ENCODE peak calls at places on chromosomes 5 and 9, in seven cellular contexts. W is HCT116, T is pancreas, A is ascending aorta, X is tibial artery, R is neural progenitor cell, P is transverse colon. Z is an unnamed sample.

GRCh38 chr5:58466939-58467338 is 7.1 kb upstream of the PLK2 start:
- DNase-seq in W (no peak), T (no peak), A (no peak), X (no peak), R (peak), P (peak), Z (no peak)

GRCh38 chr5:168433982-168434381 is 52.3 kb upstream of the RARS1 start:
- DNase-seq in W (no peak), T (no peak), A (no peak), X (no peak), R (peak), P (no peak), Z (no peak)

GRCh38 chr5:128462330-128462729 is 75.7 kb downstream of the FBN2 start:
- DNase-seq in W (no peak), T (no peak), A (no peak), X (no peak), R (no peak), P (no peak), Z (no peak)

GRCh38 chr9:126906086-126906485 is 8.5 kb upstream of the RALGPS1 start:
- DNase-seq in W (no peak), T (no peak), A (no peak), X (no peak), R (no peak), P (no peak), Z (no peak)

GRCh38 chr5:59587489-59588337 is 305.8 kb downstream of the PDE4D start:
- DNase-seq in W (no peak), T (peak), A (no peak), X (peak), R (peak), P (peak), Z (peak)

GRCh38 chr9:35935755-35936509 is 22.0 kb downstream of the OR2S2 start:
- DNase-seq in W (no peak), T (no peak), A (no peak), X (no peak), R (no peak), P (no peak), Z (no peak)

GRCh38 chr5:98769256-98770157 is 4.0 kb upstream of the RGMB start:
- DNase-seq in W (no peak), T (peak), A (no peak), X (peak), R (peak), P (peak), Z (peak)

GRCh38 chr9:96514825-96515218 is 64.9 kb downstream of the HABP4 start:
- DNase-seq in W (no peak), T (no peak), A (no peak), X (no peak), R (no peak), P (no peak), Z (no peak)

GRCh38 chr9:131984564-131984963 is 95.1 kb downstream of the MED27 start:
- DNase-seq in W (no peak), T (no peak), A (no peak), X (no peak), R (no peak), P (no peak), Z (no peak)

DNA sequence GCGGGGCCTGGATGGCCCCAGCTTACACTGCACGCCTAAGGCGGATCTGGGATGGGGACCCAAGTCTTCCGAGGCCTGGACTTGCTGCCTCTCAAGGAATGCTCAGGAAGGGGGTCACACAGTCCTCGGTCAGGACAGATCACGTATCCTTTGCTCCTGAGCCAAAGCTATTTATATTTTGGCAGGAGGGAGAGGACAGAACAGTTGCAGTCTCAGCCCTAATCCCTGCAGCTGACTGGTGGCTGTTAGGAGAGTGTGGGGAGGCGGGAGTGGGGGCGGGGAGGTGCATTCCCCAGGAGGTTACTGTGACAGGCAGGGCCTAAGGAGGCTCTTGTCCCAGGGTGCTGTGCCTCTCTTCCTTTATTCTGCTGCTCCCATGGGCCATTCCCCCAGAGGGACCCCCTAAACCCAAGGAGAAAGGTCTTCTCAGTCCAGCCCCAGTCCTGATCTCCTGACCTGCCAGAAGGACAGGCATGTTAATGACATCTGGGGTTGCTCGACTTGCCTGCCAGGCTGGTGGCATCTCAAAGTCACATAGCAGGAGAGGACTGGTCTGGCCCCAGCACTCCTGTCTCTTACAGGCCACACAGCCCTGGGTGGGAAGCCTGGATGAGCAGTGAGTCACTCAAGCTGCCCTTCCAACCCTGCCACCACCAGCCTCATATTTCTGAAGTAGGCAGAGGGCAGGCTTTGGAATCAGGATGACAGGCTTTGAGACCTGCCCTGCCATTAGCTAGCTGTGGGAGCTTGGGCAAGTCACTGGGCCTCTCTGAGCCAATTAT is 51.9 kb downstream of the COL27A1 start:
- DNase-seq in W (no peak), T (peak), A (peak), X (peak), R (peak), P (peak), Z (peak)
- H3K27ac ChIP-seq in W (no peak), T (no peak), A (peak), X (peak), R (no peak), P (no peak), Z (no peak)

GRCh38 chr5:173232499-173233346 is 2.3 kb downstream of the NKX2-5 start:
- DNase-seq in W (no peak), T (peak), A (no peak), X (no peak), R (peak), P (no peak), Z (no peak)
- H3K4me3 ChIP-seq in W (no peak), T (no peak), A (peak), X (peak), R (peak), P (no peak), Z (no peak)

GRCh38 chr9:124037790-124038189 is 26.2 kb downstream of the LHX2 start:
- DNase-seq in W (peak), T (no peak), A (no peak), X (no peak), R (peak), P (no peak), Z (no peak)
- TF ChIP-seq CTCF in W (peak), T (no peak), A (no peak), X (no peak), R (peak), P (no peak), Z (no peak)

GRCh38 chr5:10856071-10856470 is 95.0 kb upstream of the DAP start:
- DNase-seq in W (no peak), T (no peak), A (no peak), X (no peak), R (peak), P (no peak), Z (no peak)

GRCh38 chr5:10858307-10858706 is 97.3 kb upstream of the DAP start:
- DNase-seq in W (no peak), T (no peak), A (no peak), X (no peak), R (no peak), P (no peak), Z (no peak)

GRCh38 chr5:10854526-10855277 is 93.7 kb upstream of the DAP start:
- DNase-seq in W (no peak), T (no peak), A (no peak), X (peak), R (no peak), P (peak), Z (no peak)

GRCh38 chr5:10857333-10857723 is 96.3 kb upstream of the DAP start:
- DNase-seq in W (no peak), T (no peak), A (no peak), X (no peak), R (peak), P (no peak), Z (no peak)

DNA sequence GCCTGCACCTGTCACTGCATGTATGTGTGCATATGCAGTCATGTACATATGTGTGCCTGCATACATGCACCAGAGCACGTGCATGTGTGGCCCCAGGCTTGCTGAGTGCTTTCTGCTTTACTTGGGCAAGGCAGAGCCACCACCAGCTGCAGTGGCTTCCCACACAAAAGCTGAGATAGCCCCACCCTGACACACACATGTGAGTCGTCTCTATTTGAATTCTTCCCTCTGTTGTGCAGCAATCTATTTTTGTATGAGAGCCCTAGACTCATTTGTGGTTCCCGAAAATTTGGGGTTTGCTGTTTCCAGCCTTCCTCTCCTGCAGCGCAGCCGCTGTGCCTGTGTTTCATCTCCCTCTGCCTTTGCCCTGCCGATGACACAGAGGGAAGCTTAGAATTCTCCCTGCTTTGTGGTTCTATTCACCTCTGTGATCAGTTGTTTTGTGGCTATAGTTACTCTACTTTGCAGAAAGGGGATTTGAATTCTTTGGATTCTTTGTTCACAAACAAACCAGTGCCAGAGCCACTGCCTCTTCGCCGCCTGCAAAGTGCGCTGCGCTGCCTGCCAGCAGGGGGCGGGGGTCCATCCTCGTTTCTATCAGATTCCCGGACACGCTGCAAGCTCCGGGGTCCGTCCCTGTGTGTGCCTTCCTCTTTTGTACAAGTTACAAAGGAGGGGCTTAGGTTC is 95.8 kb upstream of the DAP start:
- DNase-seq in W (no peak), T (peak), A (no peak), X (no peak), R (peak), P (peak), Z (peak)
- H3K27ac ChIP-seq in W (no peak), T (no peak), A (no peak), X (no peak), R (no peak), P (no peak), Z (peak)